ENCODE peak calls at places on chromosome 22, in seven cellular contexts. Z is HepG2; D is PC-3; M is pancreas; J is A673; B is body of pancreas; U is naive thymus-derived CD4-positive, alpha-beta T cell. E is an unnamed sample.

GRCh38 chr22:17917490-17917983 is 106.8 kb downstream of the MICAL3 start:
- DNase-seq in Z (no peak), D (peak), M (no peak), J (no peak), B (no peak), U (no peak), E (no peak)

GRCh38 chr22:37148742-37149665 is 712 bp downstream of the IL2RB start:
- DNase-seq in Z (no peak), D (no peak), M (no peak), J (no peak), B (no peak), U (no peak), E (no peak)

GRCh38 chr22:41650821-41651220 is 29.7 kb downstream of the XRCC6 start:
- DNase-seq in Z (no peak), D (no peak), M (no peak), J (no peak), B (no peak), U (no peak), E (no peak)

GRCh38 chr22:47392054-47392347 is 629.6 kb downstream of the TBC1D22A start:
- DNase-seq in Z (no peak), D (no peak), M (no peak), J (no peak), B (no peak), U (no peak), E (no peak)

GRCh38 chr22:49716441-49716840 is 111.2 kb downstream of the BRD1 start:
- DNase-seq in Z (no peak), D (no peak), M (no peak), J (no peak), B (no peak), U (no peak), E (no peak)

GRCh38 chr22:26837784-26838520 is 180.6 kb downstream of the MIAT start:
- DNase-seq in Z (no peak), D (no peak), M (peak), J (no peak), B (no peak), U (no peak), E (no peak)

GRCh38 chr22:46934746-46935491 is 172.5 kb downstream of the TBC1D22A start:
- DNase-seq in Z (peak), D (peak), M (no peak), J (peak), B (no peak), U (no peak), E (peak)

GRCh38 chr22:37169412-37169811 is 18.6 kb downstream of the C1QTNF6 start:
- DNase-seq in Z (no peak), D (no peak), M (no peak), J (no peak), B (no peak), U (no peak), E (no peak)

GRCh38 chr22:20765938-20766337 is 8.0 kb upstream of the SERPIND1 start:
- DNase-seq in Z (no peak), D (no peak), M (no peak), J (no peak), B (no peak), U (no peak), E (no peak)

GRCh38 chr22:46674367-46674781 is 54.2 kb downstream of the GRAMD4 start:
- DNase-seq in Z (no peak), D (no peak), M (no peak), J (no peak), B (no peak), U (peak), E (no peak)

GRCh38 chr22:34645375-34645774 is 420.6 kb upstream of the ISX start:
- DNase-seq in Z (peak), D (no peak), M (no peak), J (no peak), B (no peak), U (no peak), E (no peak)

GRCh38 chr22:32706149-32706548 is 95.4 kb upstream of the TIMP3 start:
- DNase-seq in Z (no peak), D (no peak), M (no peak), J (no peak), B (no peak), U (no peak), E (no peak)

GRCh38 chr22:36561291-36561811 is 32.4 kb upstream of the EIF3D start:
- DNase-seq in Z (no peak), D (no peak), M (no peak), J (no peak), B (no peak), U (no peak), E (no peak)

GRCh38 chr22:24025475-24025874 is 14.4 kb downstream of the CABIN1 start:
- DNase-seq in Z (peak), D (no peak), M (no peak), J (no peak), B (no peak), U (no peak), E (no peak)

GRCh38 chr22:24805790-24806662 is at the start of gene SGSM1:
- DNase-seq in Z (peak), D (peak), M (peak), J (peak), B (peak), U (peak), E (peak)

GRCh38 chr22:47006869-47007268 is 244.4 kb downstream of the TBC1D22A start:
- DNase-seq in Z (no peak), D (no peak), M (no peak), J (no peak), B (no peak), U (no peak), E (no peak)

GRCh38 chr22:47112994-47113879 is 350.8 kb downstream of the TBC1D22A start:
- DNase-seq in Z (no peak), D (no peak), M (no peak), J (no peak), B (no peak), U (no peak), E (no peak)

GRCh38 chr22:49623176-49623575 is 204.5 kb downstream of the BRD1 start:
- DNase-seq in Z (no peak), D (no peak), M (no peak), J (no peak), B (no peak), U (no peak), E (no peak)

GRCh38 chr22:31753005-31753633 is 700 bp upstream of the DEPDC5 start:
- DNase-seq in Z (peak), D (peak), M (peak), J (no peak), B (peak), U (peak), E (peak)

GRCh38 chr22:36182056-36182455 is 19.6 kb downstream of the APOL4 start:
- DNase-seq in Z (no peak), D (no peak), M (no peak), J (no peak), B (no peak), U (no peak), E (no peak)

GRCh38 chr22:47199261-47199948 is 437.0 kb downstream of the TBC1D22A start:
- DNase-seq in Z (no peak), D (no peak), M (no peak), J (no peak), B (peak), U (no peak), E (no peak)

GRCh38 chr22:42275176-42275575 is 4.7 kb upstream of the TCF20 start:
- DNase-seq in Z (no peak), D (no peak), M (no peak), J (no peak), B (no peak), U (no peak), E (no peak)

GRCh38 chr22:37303821-37304274 is 21.5 kb downstream of the CYTH4 start:
- DNase-seq in Z (peak), D (peak), M (no peak), J (no peak), B (no peak), U (no peak), E (no peak)

GRCh38 chr22:17946691-17947367 is 77.5 kb downstream of the MICAL3 start:
- DNase-seq in Z (no peak), D (no peak), M (no peak), J (no peak), B (no peak), U (no peak), E (no peak)

GRCh38 chr22:44582016-44582415 is 84.0 kb upstream of the RTL6 start:
- DNase-seq in Z (no peak), D (no peak), M (no peak), J (no peak), B (no peak), U (no peak), E (no peak)

GRCh38 chr22:45932066-45932465 is 44.9 kb downstream of the WNT7B start:
- DNase-seq in Z (no peak), D (no peak), M (no peak), J (no peak), B (no peak), U (no peak), E (no peak)

GRCh38 chr22:49772692-49773091 is 55.0 kb downstream of the BRD1 start:
- DNase-seq in Z (no peak), D (no peak), M (no peak), J (no peak), B (no peak), U (no peak), E (no peak)

GRCh38 chr22:49785841-49786451 is 41.7 kb downstream of the BRD1 start:
- DNase-seq in Z (no peak), D (no peak), M (no peak), J (no peak), B (no peak), U (no peak), E (no peak)

GRCh38 chr22:35306350-35306967 is 6.8 kb downstream of the TOM1 start:
- DNase-seq in Z (no peak), D (no peak), M (no peak), J (peak), B (no peak), U (no peak), E (peak)

GRCh38 chr22:26939466-26939865 is 282.1 kb downstream of the MIAT start:
- DNase-seq in Z (no peak), D (no peak), M (no peak), J (peak), B (no peak), U (no peak), E (peak)

GRCh38 chr22:36658900-36659299 is 44.7 kb downstream of the CACNG2 start:
- DNase-seq in Z (no peak), D (peak), M (no peak), J (peak), B (no peak), U (no peak), E (no peak)

GRCh38 chr22:27139935-27140493 is 482.6 kb downstream of the MIAT start:
- DNase-seq in Z (no peak), D (no peak), M (no peak), J (no peak), B (no peak), U (no peak), E (peak)

GRCh38 chr22:18066181-18066859 is 11.5 kb upstream of the PEX26 start:
- DNase-seq in Z (no peak), D (no peak), M (no peak), J (no peak), B (no peak), U (no peak), E (no peak)

GRCh38 chr22:46041642-46042041 is 64.7 kb upstream of the WNT7B start:
- DNase-seq in Z (no peak), D (no peak), M (no peak), J (no peak), B (peak), U (no peak), E (no peak)

GRCh38 chr22:32175751-32176644 is 16.9 kb upstream of the C22orf42 start:
- DNase-seq in Z (no peak), D (no peak), M (no peak), J (no peak), B (no peak), U (no peak), E (no peak)

GRCh38 chr22:48222742-48223487 is 1460.5 kb downstream of the TBC1D22A start:
- DNase-seq in Z (no peak), D (no peak), M (no peak), J (no peak), B (no peak), U (no peak), E (no peak)

GRCh38 chr22:27949421-27949820 is 30.4 kb upstream of the PITPNB start:
- DNase-seq in Z (peak), D (no peak), M (no peak), J (no peak), B (no peak), U (no peak), E (no peak)

GRCh38 chr22:46193898-46194310 is 43.6 kb downstream of the PPARA start:
- DNase-seq in Z (no peak), D (no peak), M (no peak), J (no peak), B (no peak), U (no peak), E (no peak)

GRCh38 chr22:43289551-43289963 is 53.6 kb downstream of the SCUBE1 start:
- DNase-seq in Z (no peak), D (no peak), M (no peak), J (no peak), B (no peak), U (no peak), E (no peak)

GRCh38 chr22:43289976-43290663 is 53.1 kb downstream of the SCUBE1 start:
- DNase-seq in Z (no peak), D (no peak), M (no peak), J (peak), B (no peak), U (no peak), E (peak)

GRCh38 chr22:43288807-43289417 is 54.3 kb downstream of the SCUBE1 start:
- DNase-seq in Z (no peak), D (no peak), M (no peak), J (no peak), B (no peak), U (no peak), E (no peak)

GRCh38 chr22:43288378-43288777 is 54.8 kb downstream of the SCUBE1 start:
- DNase-seq in Z (no peak), D (no peak), M (no peak), J (no peak), B (no peak), U (no peak), E (no peak)

GRCh38 chr22:43287441-43287840 is 55.7 kb downstream of the SCUBE1 start:
- DNase-seq in Z (no peak), D (no peak), M (no peak), J (no peak), B (no peak), U (no peak), E (no peak)
- H3K4me3 ChIP-seq in Z (no peak), D (no peak), M (no peak), J (no peak), B (no peak), U (no peak), E (no peak)

DNA sequence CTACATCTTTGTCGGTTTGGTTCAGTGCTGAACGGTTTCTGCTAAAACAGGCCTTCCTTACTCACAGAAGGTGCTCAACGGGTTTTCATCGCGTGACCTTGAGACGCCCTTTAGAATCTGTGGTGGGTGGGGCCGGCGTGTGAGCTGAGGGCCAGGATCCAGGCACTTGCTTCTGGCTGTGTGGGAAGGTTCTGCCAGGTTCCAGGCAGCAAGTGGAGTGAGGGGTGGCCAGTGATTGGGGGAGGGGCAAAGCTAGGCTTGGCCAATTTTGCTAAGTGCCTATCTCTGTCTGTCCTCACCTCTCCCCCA is 35.2 kb downstream of the KCNJ4 start:
- DNase-seq in Z (no peak), D (no peak), M (no peak), J (no peak), B (no peak), U (no peak), E (no peak)
- H3K27ac ChIP-seq in Z (no peak), D (no peak), M (no peak), J (no peak), B (no peak), U (no peak), E (no peak)

GRCh38 chr22:22064580-22064979 is 82.0 kb upstream of the TOP3B start:
- DNase-seq in Z (no peak), D (no peak), M (no peak), J (no peak), B (no peak), U (no peak), E (no peak)

GRCh38 chr22:22069450-22070370 is 87.1 kb upstream of the TOP3B start:
- DNase-seq in Z (no peak), D (no peak), M (no peak), J (no peak), B (no peak), U (no peak), E (no peak)

GRCh38 chr22:22068657-22069056 is 86.1 kb upstream of the TOP3B start:
- DNase-seq in Z (no peak), D (no peak), M (no peak), J (no peak), B (no peak), U (no peak), E (no peak)

GRCh38 chr22:22068025-22068424 is 85.4 kb upstream of the TOP3B start:
- DNase-seq in Z (no peak), D (no peak), M (no peak), J (no peak), B (no peak), U (no peak), E (no peak)

GRCh38 chr22:22067192-22067591 is 84.6 kb upstream of the TOP3B start:
- DNase-seq in Z (no peak), D (no peak), M (no peak), J (no peak), B (no peak), U (no peak), E (no peak)
- H3K4me3 ChIP-seq in Z (no peak), D (no peak), M (no peak), J (no peak), B (no peak), U (no peak), E (no peak)

GRCh38 chr22:40209945-40210485 is 32.3 kb downstream of the TNRC6B start:
- DNase-seq in Z (no peak), D (no peak), M (no peak), J (no peak), B (no peak), U (no peak), E (no peak)
- H3K27ac ChIP-seq in Z (no peak), D (no peak), M (no peak), J (no peak), B (no peak), U (peak), E (no peak)

DNA sequence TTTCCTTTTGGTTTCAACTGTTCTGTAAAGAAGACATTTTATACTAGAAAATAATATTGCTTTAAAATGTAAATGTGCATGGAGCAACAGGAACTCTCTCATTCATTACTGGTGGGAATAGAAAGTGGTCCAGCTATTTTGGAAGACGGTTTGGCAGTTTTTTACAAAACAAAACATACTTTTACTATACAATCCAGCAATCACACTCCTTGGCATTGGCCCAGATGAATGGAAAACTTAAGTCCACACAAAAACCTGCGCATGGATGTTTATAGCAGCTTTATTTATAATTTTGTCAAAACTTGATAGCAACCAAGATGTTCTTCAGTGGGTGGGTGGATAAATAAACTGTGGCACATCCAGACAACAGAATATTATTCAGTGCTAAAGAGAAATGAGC is 49.9 kb upstream of the SEPTIN5 start:
- DNase-seq in Z (no peak), D (no peak), M (no peak), J (no peak), B (no peak), U (no peak), E (no peak)
- H3K4me3 ChIP-seq in Z (no peak), D (no peak), M (no peak), J (peak), B (no peak), U (no peak), E (peak)

GRCh38 chr22:29817724-29818123 is 20.4 kb downstream of the ASCC2 start:
- DNase-seq in Z (no peak), D (no peak), M (no peak), J (no peak), B (no peak), U (no peak), E (no peak)

GRCh38 chr22:29820941-29821789 is 16.9 kb downstream of the ASCC2 start:
- DNase-seq in Z (peak), D (peak), M (peak), J (peak), B (peak), U (no peak), E (peak)

GRCh38 chr22:29824677-29825076 is 13.4 kb downstream of the ASCC2 start:
- DNase-seq in Z (no peak), D (no peak), M (no peak), J (no peak), B (no peak), U (no peak), E (no peak)

GRCh38 chr22:29825578-29825977 is 12.5 kb downstream of the ASCC2 start:
- DNase-seq in Z (no peak), D (no peak), M (no peak), J (no peak), B (no peak), U (no peak), E (no peak)

DNA sequence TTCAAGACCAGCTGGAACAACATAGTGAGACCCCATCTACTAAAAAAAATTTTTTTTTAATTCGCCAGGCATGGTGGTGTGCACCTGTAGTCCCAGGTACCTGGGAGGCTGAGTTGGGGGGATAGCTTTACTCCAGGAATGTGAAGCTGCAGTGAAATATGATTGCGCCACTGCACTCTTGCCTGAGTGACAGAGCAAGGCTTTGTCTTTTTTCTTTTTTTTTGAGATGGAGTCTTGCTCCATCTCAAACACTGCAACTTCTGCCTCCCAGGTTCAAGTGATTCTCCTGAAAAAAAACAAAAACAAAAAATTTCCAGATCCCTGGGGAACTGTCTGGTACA is 16.3 kb downstream of the ASCC2 start:
- DNase-seq in Z (peak), D (no peak), M (no peak), J (no peak), B (no peak), U (no peak), E (no peak)
- H3K27ac ChIP-seq in Z (peak), D (peak), M (peak), J (no peak), B (peak), U (no peak), E (no peak)

E was measured in SJCRH30.